ENCODE peak calls at places on chromosome 1, in four cellular contexts. K, B, Y and X are unnamed samples.

GRCh38 chr1:30049748-30050147 is 673.6 kb downstream of the MATN1 start:
- DNase-seq in K (no peak), B (no peak), Y (no peak), X (no peak)

GRCh38 chr1:97364086-97364485 is 556.7 kb downstream of the DPYD start:
- DNase-seq in K (no peak), B (peak; percentile 38), Y (no peak), X (no peak)

GRCh38 chr1:115426271-115426771 is 88.3 kb upstream of the NGF start:
- DNase-seq in K (no peak), B (peak; percentile 88), Y (peak; percentile 29), X (no peak)

GRCh38 chr1:55530749-55531478 is 315.8 kb upstream of the USP24 start:
- DNase-seq in K (no peak), B (no peak), Y (no peak), X (no peak)

GRCh38 chr1:226611301-226611700 is 62.7 kb downstream of the STUM start:
- DNase-seq in K (no peak), B (no peak), Y (no peak), X (no peak)

GRCh38 chr1:116125761-116126160 is 14.6 kb downstream of the MAB21L3 start:
- DNase-seq in K (no peak), B (no peak), Y (no peak), X (no peak)

GRCh38 chr1:32182060-32182459 is 2.6 kb downstream of the TXLNA start:
- DNase-seq in K (no peak), B (no peak), Y (no peak), X (no peak)

GRCh38 chr1:209208648-209209047 is 374.9 kb upstream of the CAMK1G start:
- DNase-seq in K (no peak), B (no peak), Y (no peak), X (no peak)

GRCh38 chr1:184563308-184563707 is 176.5 kb downstream of the C1orf21 start:
- DNase-seq in K (peak; percentile 22), B (peak; percentile 63), Y (peak; percentile 32), X (no peak)

GRCh38 chr1:202207292-202207691 is 13.7 kb downstream of the LGR6 start:
- DNase-seq in K (no peak), B (peak; percentile 86), Y (no peak), X (no peak)
- TF ChIP-seq CTCF in K (no peak), B (peak; percentile 30), Y (no peak), X (no peak)

GRCh38 chr1:1471389-1472045 is at the start of gene ATAD3B:
- DNase-seq in K (peak; percentile 97), B (peak; percentile 94), Y (peak; percentile 88), X (peak; percentile 98)
- TF ChIP-seq CTCF in K (no peak), B (no peak), Y (no peak), X (no peak)

DNA sequence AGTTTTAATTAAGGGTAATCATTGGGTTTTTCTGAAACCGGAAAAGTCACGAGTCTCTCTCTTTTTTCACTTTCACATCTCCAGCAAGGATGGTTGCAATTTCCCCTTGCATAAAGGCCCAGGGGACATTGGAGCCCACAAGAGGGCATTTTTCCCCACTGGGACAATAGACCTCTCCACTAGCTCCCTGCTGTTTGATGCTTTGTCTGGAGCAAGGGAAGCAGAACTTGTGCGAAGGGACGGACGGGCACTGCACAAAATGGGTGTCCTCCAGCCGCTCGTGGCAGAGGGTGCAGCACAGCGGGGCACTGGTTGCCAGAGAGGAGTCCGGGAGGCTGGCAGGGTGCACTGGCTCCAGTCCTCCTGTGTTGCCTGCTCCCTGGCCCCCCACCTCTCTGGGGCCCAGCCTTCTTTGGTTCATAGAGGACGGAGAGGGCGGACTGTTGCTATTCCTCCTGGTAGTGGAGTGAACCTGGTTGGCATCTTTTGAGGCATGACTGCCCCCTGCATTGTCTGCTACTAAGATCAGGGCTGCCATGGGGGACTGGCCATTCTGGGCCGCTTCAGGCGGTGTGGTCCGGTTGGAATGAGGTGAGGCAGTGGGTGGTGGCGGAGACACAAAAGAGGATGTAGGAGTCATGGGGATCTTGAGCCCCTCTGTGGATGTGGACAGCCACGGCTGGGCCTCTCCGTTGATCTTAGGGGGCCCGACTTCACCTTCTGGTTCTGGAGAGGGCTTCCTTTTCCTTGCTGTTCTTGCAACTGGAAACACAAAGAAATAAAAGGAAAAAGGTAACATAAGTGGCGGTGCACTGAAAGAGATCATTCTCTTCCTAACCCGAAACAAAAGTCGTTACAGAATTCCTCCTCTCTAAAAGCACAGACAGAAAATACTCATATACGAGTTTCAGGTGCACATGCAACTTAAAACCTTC is 2.6 kb downstream of the IRF2BP2 start:
- DNase-seq in K (no peak), B (peak; percentile 57), Y (no peak), X (no peak)
- TF ChIP-seq CTCF in K (no peak), B (peak; percentile 23), Y (peak; percentile 8), X (no peak)

DNA sequence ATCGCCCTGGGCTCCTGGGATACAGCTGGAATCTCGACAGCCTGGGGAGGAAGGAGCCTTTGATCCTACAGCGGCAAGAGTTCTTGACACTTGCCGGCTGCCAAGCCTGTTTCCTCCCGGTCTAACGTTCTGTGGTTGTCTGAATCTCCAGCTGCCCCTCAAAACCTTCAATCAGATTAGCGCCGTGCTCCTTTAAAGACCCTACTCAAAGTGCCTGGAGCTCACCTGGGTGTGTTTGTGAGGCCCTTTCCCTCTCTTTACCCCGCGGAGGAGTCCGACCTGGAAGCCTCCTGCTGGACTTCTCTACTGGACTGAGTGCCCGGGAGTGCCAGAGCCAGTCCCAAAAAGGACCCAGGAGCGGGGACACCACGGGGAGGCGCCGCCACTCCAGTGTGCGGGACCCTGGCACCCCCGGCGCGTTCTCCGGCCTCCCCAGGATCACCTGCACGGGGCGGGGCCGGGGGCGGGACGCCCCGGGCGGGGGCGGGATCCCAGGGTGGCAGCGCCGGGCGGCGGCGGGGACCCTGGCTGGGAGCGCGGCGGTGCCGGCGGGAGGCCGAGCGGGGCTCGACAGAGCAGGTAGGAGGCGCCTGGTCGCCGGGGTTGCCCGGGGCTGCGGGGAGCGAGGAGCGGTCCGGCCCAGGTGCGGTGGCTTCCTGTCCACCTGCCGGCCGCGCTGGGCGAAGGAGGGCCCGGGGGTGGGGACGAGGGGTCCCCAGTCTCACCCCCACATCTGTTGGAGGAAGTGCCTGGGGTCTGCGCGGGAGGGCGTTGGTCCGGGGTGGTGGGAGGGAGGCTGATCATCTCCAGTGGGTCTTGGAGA is at the start of gene NCMAP:
- DNase-seq in K (no peak), B (no peak), Y (no peak), X (no peak)
- TF ChIP-seq CTCF in K (no peak), B (no peak), Y (no peak), X (no peak)

GRCh38 chr1:211577826-211578639 is 928 bp downstream of the SLC30A1 start:
- DNase-seq in K (peak; percentile 81), B (peak; percentile 67), Y (peak; percentile 47), X (peak; percentile 85)

GRCh38 chr1:211579434-211580302 is 707 bp upstream of the SLC30A1 start:
- DNase-seq in K (no peak), B (no peak), Y (peak; percentile 61), X (no peak)

GRCh38 chr1:211581521-211581920 is 2.6 kb upstream of the SLC30A1 start:
- DNase-seq in K (no peak), B (peak; percentile 75), Y (no peak), X (no peak)

GRCh38 chr1:211578640-211579433 is at the start of gene SLC30A1:
- DNase-seq in K (peak; percentile 99), B (peak; percentile 99), Y (peak; percentile 100), X (peak; percentile 100)

GRCh38 chr1:211580303-211580687 is 1.3 kb upstream of the SLC30A1 start:
- DNase-seq in K (no peak), B (no peak), Y (no peak), X (no peak)
- TF ChIP-seq CTCF in K (no peak), B (no peak), Y (no peak), X (no peak)